ENCODE peak calls at places on chromosomes 2 and 18, in four cellular contexts. F, B, I and T are unnamed samples.

GRCh38 chr2:201698588-201699226 is at the start of gene MPP4:
- DNase-seq in F (no peak), B (no peak), I (no peak), T (no peak)

GRCh38 chr2:2771721-2772411 is 440.8 kb upstream of the MYT1L start:
- DNase-seq in I (no peak), B (no peak), F (no peak), T (no peak)

GRCh38 chr2:156436477-156437085 is 402 bp downstream of the GPD2 start:
- DNase-seq in I (no peak), F (no peak), B (no peak), T (no peak)

GRCh38 chr2:18585526-18585925 is 3.8 kb downstream of the NT5C1B start:
- DNase-seq in F (no peak), B (no peak), I (no peak), T (no peak)

GRCh38 chr2:79178073-79178720 is 18.6 kb upstream of the REG3A start:
- DNase-seq in F (no peak), B (no peak), I (no peak), T (peak; percentile 9)

GRCh38 chr2:102585704-102586404 is 33.5 kb upstream of the SLC9A2 start:
- DNase-seq in I (no peak), B (no peak), F (no peak), T (no peak)

GRCh38 chr2:240501531-240501991 is 56.2 kb downstream of the ANKMY1 start:
- DNase-seq in F (no peak), B (no peak), I (no peak), T (no peak)

GRCh38 chr2:221780281-221780688 is 208.2 kb upstream of the EPHA4 start:
- DNase-seq in B (no peak), I (no peak), F (no peak), T (no peak)

GRCh38 chr2:62844311-62845090 is 139.0 kb downstream of the EHBP1 start:
- DNase-seq in F (no peak), B (no peak), I (no peak), T (no peak)
- TF ChIP-seq BHLHE40 in F (no peak), B (no peak), I (no peak), T (no peak)

GRCh38 chr2:88829607-88830463 is 138.4 kb downstream of the RPIA start:
- DNase-seq in I (no peak), B (no peak), F (no peak), T (no peak)
- TF ChIP-seq SP1 in I (no peak), B (no peak), F (no peak), T (no peak)

GRCh38 chr2:36463365-36463764 is 107.8 kb downstream of the CRIM1 start:
- DNase-seq in F (no peak), B (no peak), I (no peak), T (no peak)
- TF ChIP-seq TARDBP in F (no peak), B (no peak), I (no peak), T (no peak)

DNA sequence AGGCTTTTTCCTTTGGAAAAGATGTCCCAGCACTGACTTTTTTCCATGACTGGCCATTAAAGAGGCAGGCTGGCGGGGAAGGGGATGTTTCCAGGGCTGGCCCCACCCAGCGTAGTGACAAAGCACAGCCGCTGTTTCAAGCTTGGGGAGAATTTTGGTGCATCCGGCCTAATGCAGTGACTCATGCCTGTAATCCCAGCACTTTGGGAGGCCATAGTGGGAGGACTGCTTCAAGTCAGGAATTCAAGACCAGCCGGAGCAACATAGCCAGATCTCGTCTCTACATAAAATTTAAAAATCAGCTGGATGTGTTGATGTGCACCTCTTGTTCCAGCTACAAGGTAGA is 78.0 kb upstream of the SH3BP4 start:
- DNase-seq in F (no peak), B (no peak), I (no peak), T (no peak)
- TF ChIP-seq BHLHE40 in F (no peak), B (no peak), I (no peak), T (no peak)

GRCh38 chr2:213861638-213862037 is 549.2 kb upstream of the VWC2L start:
- DNase-seq in F (no peak), B (no peak), I (no peak), T (no peak)
- TF ChIP-seq SP1 in F (no peak), B (no peak), I (no peak), T (no peak)

DNA sequence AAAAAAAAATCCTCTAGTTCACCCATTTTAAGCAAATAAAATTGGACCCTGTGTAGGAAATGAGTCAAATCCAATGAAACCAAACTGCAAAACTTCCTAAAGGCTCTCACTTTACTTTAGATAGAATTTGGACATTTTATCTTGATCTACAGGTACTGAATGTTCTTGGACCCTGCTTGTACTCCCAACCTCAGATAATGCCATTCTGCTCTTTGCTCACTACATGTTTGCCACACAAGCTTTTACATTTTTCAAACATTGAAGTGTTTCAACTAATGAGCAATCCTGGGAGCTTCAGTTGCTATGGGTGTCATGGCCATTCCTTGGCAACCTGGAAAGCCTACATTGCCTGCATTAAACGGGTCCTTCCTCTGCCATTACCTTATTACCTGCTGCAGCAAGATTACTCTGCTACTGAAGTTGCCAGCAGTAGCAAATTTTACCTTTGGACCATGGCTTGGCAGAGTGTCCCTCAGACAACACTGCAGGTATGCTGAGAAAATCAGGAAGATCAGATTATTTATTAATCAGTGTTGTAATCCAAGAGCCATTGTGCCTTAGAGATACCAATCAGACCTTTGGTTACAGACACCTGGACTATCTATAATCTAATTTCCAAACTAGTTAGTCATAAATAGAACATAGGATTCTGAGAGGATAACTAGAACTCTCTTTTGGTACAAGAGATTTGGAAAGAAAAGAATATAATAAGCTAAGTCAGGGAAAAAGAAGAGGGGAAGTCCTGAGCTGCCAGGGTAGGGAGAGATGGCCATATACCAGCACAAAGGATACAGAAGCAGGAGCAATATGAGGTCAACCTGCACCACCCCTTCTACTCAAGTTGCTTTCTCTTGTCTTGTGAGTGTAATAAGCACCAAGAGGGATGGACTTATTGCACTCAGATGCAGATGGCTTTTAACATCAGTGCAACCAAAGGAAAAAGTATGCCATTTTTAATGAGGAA is 293.3 kb upstream of the TFPI start:
- DNase-seq in F (no peak), B (no peak), I (no peak), T (no peak)
- TF ChIP-seq TARDBP in F (no peak), B (no peak), I (no peak), T (no peak)

GRCh38 chr18:75538727-75539126 is 111.2 kb upstream of the SMIM21 start:
- DNase-seq in F (no peak), I (no peak), B (no peak), T (no peak)
- TF ChIP-seq BHLHE40 in F (no peak), I (no peak), B (no peak), T (no peak)

DNA sequence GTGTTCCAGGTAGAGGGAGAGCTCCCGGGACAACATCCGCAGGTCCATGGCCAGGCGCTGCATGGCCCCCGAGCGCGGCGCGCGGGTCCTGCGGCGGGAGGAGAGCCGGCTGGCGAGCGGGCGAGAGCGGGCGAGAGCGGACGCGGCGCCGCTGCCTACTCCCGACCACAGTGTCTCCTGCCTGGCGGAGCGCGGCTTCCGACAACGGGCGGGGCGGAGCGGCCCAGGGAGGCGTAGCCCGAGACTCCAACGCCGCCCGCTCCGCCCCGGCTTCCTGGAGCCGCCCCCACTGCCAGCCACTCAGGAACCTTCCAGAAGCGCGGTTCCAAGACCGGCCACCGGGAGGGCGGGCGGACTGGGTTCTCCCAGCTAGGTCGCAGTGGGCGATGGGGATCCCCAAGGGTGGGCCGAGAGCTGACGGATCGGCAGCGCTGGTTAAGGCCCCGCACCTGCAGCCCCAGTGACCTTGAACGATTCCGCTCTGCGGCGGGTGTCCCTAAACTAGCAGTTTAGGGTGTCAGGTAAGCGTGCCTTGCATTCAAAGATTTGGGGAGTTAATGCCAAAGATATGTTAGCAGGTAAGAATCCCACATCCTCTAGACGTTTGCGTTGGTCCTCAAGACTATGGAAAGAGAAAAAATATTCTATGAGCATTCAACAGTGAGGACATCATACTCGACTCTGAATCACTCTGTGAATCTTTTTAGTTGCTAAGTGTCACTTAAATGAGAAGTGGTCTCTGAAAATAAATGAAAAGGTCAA is at the start of gene ABHD3:
- DNase-seq in F (peak; percentile 87), I (peak; percentile 78), B (peak; percentile 55), T (peak; percentile 95)
- TF ChIP-seq SP1 in F (peak; percentile 62), I (no peak), B (no peak), T (no peak)

GRCh38 chr2:27640722-27641245 is 11.9 kb downstream of the GPN1 start:
- DNase-seq in I (no peak), F (no peak), B (no peak), T (no peak)

GRCh38 chr2:27638709-27639108 is 9.9 kb downstream of the GPN1 start:
- DNase-seq in I (no peak), B (no peak), F (no peak), T (no peak)

GRCh38 chr2:27636766-27637165 is 7.9 kb downstream of the GPN1 start:
- DNase-seq in B (no peak), I (no peak), F (no peak), T (no peak)

GRCh38 chr2:27638023-27638637 is 9.3 kb downstream of the GPN1 start:
- DNase-seq in F (no peak), I (no peak), B (no peak), T (no peak)
- TF ChIP-seq TARDBP in F (no peak), I (no peak), B (no peak), T (no peak)